ENCODE peak calls at places on chromosomes 11 and 22, in eight cellular contexts. Z is NCI-H1092 treated with DMSO at 0.1 percent for 48 hours; U is SJSA1; R is EL; P is cardiac fibroblast; A is IMR-90; G is lower lobe of right lung; E is activated CD4-positive, alpha-beta T cell treated with anti-CD3 and anti-CD28 coated beads for 1 hour. N is an unnamed sample.

GRCh38 chr22:32050678-32051515 is 7.8 kb downstream of the SLC5A1 start:
- DNase-seq in U (peak; percentile 82), E (no peak), A (peak; percentile 79), P (peak; percentile 74), Z (no peak), G (no peak), R (peak; percentile 80), N (peak; percentile 55)

GRCh38 chr11:7605544-7605943 is 67.8 kb downstream of the CYB5R2 start:
- DNase-seq in Z (no peak), R (peak; percentile 18), E (no peak), P (peak; percentile 78), U (no peak), A (peak; percentile 62), G (no peak), N (no peak)

GRCh38 chr22:47370448-47371262 is 608.2 kb downstream of the TBC1D22A start:
- DNase-seq in R (no peak), A (no peak), Z (no peak), G (peak; percentile 13), U (peak; percentile 37), E (no peak), P (no peak), N (no peak)

GRCh38 chr11:16859651-16860050 is 121.2 kb downstream of the C11orf58 start:
- DNase-seq in Z (no peak), A (no peak), E (no peak), R (no peak), U (no peak), G (no peak), P (no peak), N (no peak)

GRCh38 chr22:41022470-41023298 is 69.7 kb upstream of the EP300 start:
- DNase-seq in A (peak; percentile 76), E (peak; percentile 67), G (peak; percentile 96), U (peak; percentile 90), P (peak; percentile 94), Z (peak; percentile 84), R (peak; percentile 92), N (peak; percentile 84)

GRCh38 chr22:19805821-19806212 is 45.2 kb downstream of the TBX1 start:
- DNase-seq in A (no peak), R (peak; percentile 54), E (no peak), G (peak; percentile 23), U (no peak), P (no peak), Z (no peak), N (no peak)

GRCh38 chr11:129846508-129847335 is 31.1 kb downstream of the TMEM45B start:
- DNase-seq in P (peak; percentile 84), Z (no peak), R (peak; percentile 92), U (peak; percentile 64), G (no peak), E (no peak), A (peak; percentile 92), N (no peak)

GRCh38 chr11:105443623-105444022 is 166.2 kb upstream of the GRIA4 start:
- DNase-seq in A (no peak), P (no peak), G (no peak), E (no peak), Z (no peak), U (no peak), R (no peak), N (no peak)

GRCh38 chr11:73198677-73199076 is 19.4 kb upstream of the P2RY2 start:
- DNase-seq in R (peak; percentile 45), E (no peak), G (no peak), U (no peak), A (no peak), Z (no peak), P (peak; percentile 25), N (no peak)

GRCh38 chr11:68120212-68121066 is 749 bp downstream of the CHKA start:
- DNase-seq in G (peak; percentile 82), P (peak; percentile 41), R (peak; percentile 40), E (no peak), Z (peak; percentile 51), U (peak; percentile 78), A (peak; percentile 26), N (peak; percentile 50)

GRCh38 chr11:44766112-44766971 is 39.6 kb downstream of the TSPAN18 start:
- DNase-seq in E (no peak), A (peak; percentile 93), G (no peak), U (no peak), R (peak; percentile 82), Z (peak; percentile 24), P (peak; percentile 93), N (no peak)

GRCh38 chr11:111336582-111337256 is 38.4 kb downstream of the POU2AF3 start:
- DNase-seq in R (no peak), A (peak; percentile 61), G (no peak), U (no peak), P (peak; percentile 89), E (no peak), Z (no peak), N (no peak)

GRCh38 chr22:47567126-47567730 is 804.8 kb downstream of the TBC1D22A start:
- DNase-seq in P (no peak), U (peak; percentile 28), R (no peak), A (no peak), G (no peak), Z (no peak), E (no peak), N (no peak)

GRCh38 chr11:494761-495536 is 12.1 kb downstream of the RNH1 start:
- DNase-seq in G (no peak), A (no peak), R (no peak), P (no peak), E (no peak), Z (no peak), U (no peak), N (peak; percentile 78)

GRCh38 chr11:71144010-71144409 is 108.4 kb downstream of the SHANK2 start:
- DNase-seq in E (no peak), G (no peak), A (no peak), Z (no peak), U (no peak), R (no peak), P (no peak), N (no peak)

GRCh38 chr11:78290293-78291176 is 101.8 kb downstream of the USP35 start:
- DNase-seq in A (peak; percentile 58), E (no peak), P (peak; percentile 88), R (peak; percentile 51), G (no peak), Z (no peak), U (no peak), N (no peak)

GRCh38 chr11:102230186-102230585 is 87.1 kb upstream of the BIRC3 start:
- DNase-seq in E (no peak), A (no peak), Z (no peak), P (no peak), U (no peak), G (no peak), R (no peak), N (no peak)

GRCh38 chr11:64677441-64678023 is 45.5 kb downstream of the NRXN2 start:
- DNase-seq in P (no peak), G (no peak), Z (no peak), E (no peak), R (no peak), A (no peak), U (no peak), N (no peak)

GRCh38 chr11:11816511-11817319 is 25.1 kb upstream of the USP47 start:
- DNase-seq in U (no peak), P (peak; percentile 69), A (peak; percentile 69), E (no peak), R (no peak), Z (no peak), G (no peak), N (no peak)

GRCh38 chr11:14373941-14374646 is 15.1 kb upstream of the RRAS2 start:
- DNase-seq in G (no peak), Z (no peak), P (peak; percentile 84), U (no peak), A (peak; percentile 75), E (no peak), R (peak; percentile 85), N (no peak)

GRCh38 chr11:124793466-124794278 is 6.5 kb downstream of the MSANTD2 start:
- DNase-seq in R (peak; percentile 55), U (no peak), G (no peak), P (peak; percentile 67), E (no peak), Z (peak; percentile 15), A (peak; percentile 40), N (no peak)

GRCh38 chr22:43861529-43861928 is 784 bp downstream of the SULT4A1 start:
- DNase-seq in R (no peak), A (peak; percentile 52), E (no peak), U (no peak), Z (no peak), P (peak; percentile 26), G (no peak), N (peak; percentile 49)

GRCh38 chr11:77779935-77780334 is 40.6 kb downstream of the RSF1 start:
- DNase-seq in A (peak; percentile 54), Z (no peak), E (no peak), P (peak; percentile 47), G (no peak), R (peak; percentile 50), U (no peak), N (no peak)

GRCh38 chr11:122882809-122883681 is 486 bp downstream of the JHY start:
- DNase-seq in U (peak; percentile 50), E (peak; percentile 31), Z (peak; percentile 90), R (peak; percentile 64), A (peak; percentile 55), G (peak; percentile 82), P (peak; percentile 84), N (no peak)

GRCh38 chr22:39360674-39361413 is 11.1 kb downstream of the SYNGR1 start:
- DNase-seq in A (no peak), R (no peak), G (no peak), E (no peak), P (no peak), U (no peak), Z (no peak), N (no peak)

GRCh38 chr11:9251306-9251705 is 13.8 kb downstream of the DENND5A start:
- DNase-seq in U (no peak), A (no peak), E (no peak), R (peak; percentile 25), P (no peak), G (no peak), Z (no peak), N (no peak)

GRCh38 chr11:33690290-33691050 is 10.2 kb downstream of the C11orf91 start:
- DNase-seq in E (no peak), G (no peak), R (peak; percentile 99), U (peak; percentile 93), P (peak; percentile 94), Z (no peak), A (peak; percentile 99), N (peak; percentile 64)

GRCh38 chr11:116641561-116642045 is 131.2 kb downstream of the BUD13 start:
- DNase-seq in U (no peak), R (peak; percentile 18), E (no peak), A (no peak), Z (peak; percentile 68), P (peak; percentile 34), G (peak; percentile 65), N (peak; percentile 25)

GRCh38 chr11:57493507-57494503 is 21.7 kb downstream of the SLC43A1 start:
- DNase-seq in P (peak; percentile 50), U (no peak), R (peak; percentile 31), A (peak; percentile 17), E (peak; percentile 61), Z (peak; percentile 41), G (peak; percentile 81), N (no peak)

GRCh38 chr11:64388911-64389310 is 29.9 kb downstream of the RPS6KA4 start:
- DNase-seq in G (no peak), E (no peak), A (no peak), Z (no peak), P (no peak), U (no peak), R (no peak), N (no peak)

GRCh38 chr11:32758291-32758690 is 36.2 kb downstream of the CCDC73 start:
- DNase-seq in R (no peak), G (no peak), U (no peak), P (no peak), E (no peak), Z (no peak), A (no peak), N (no peak)

GRCh38 chr11:16338397-16338796 is 17.9 kb downstream of the SOX6 start:
- DNase-seq in Z (no peak), U (no peak), E (no peak), G (no peak), A (peak; percentile 91), P (peak; percentile 10), R (peak; percentile 13), N (no peak)

GRCh38 chr11:62556872-62557631 is 10.4 kb upstream of the AHNAK start:
- DNase-seq in G (no peak), R (peak; percentile 40), E (no peak), P (no peak), U (no peak), Z (no peak), A (peak; percentile 11), N (no peak)

GRCh38 chr11:102383839-102384238 is 36.8 kb downstream of the BIRC2 start:
- DNase-seq in P (no peak), G (no peak), A (no peak), R (no peak), E (no peak), Z (no peak), U (no peak), N (no peak)

N was measured in dorsolateral prefrontal cortex.